ENCODE peak calls at places on chromosomes 3 and 15, in five cellular contexts. One of them, this sample, is unnamed.

GRCh38 chr3:29440321-29441019 is 159.6 kb downstream of the RBMS3 start:
- DNase-seq in brain microvascular endothelial cell: no peak
- DNase-seq in activated CD4-positive, alpha-beta T cell treated with anti-CD3 and anti-CD28 coated beads, Interleukin-2, amount 50 U/mL, for 1 hour: no peak
- DNase-seq in stimulated activated CD8-positive, alpha-beta memory T cell treated with anti-CD3 and anti-CD28 coated beads, Interleukin-15, amount 100 ng/mL, for 1 hour: no peak
- DNase-seq in activated T-helper 9 cell treated with anti-CD3 and anti-CD28 coated beads, Interleukin-2, amount 50 U/mL, for 16 hours: no peak
- DNase-seq in this sample: no peak

GRCh38 chr3:148379763-148380162 is 317.9 kb upstream of the AGTR1 start:
- DNase-seq in brain microvascular endothelial cell: peak; percentile 64
- DNase-seq in activated CD4-positive, alpha-beta T cell treated with anti-CD3 and anti-CD28 coated beads, Interleukin-2, amount 50 U/mL, for 1 hour: no peak
- DNase-seq in stimulated activated CD8-positive, alpha-beta memory T cell treated with anti-CD3 and anti-CD28 coated beads, Interleukin-15, amount 100 ng/mL, for 1 hour: no peak
- DNase-seq in activated T-helper 9 cell treated with anti-CD3 and anti-CD28 coated beads, Interleukin-2, amount 50 U/mL, for 16 hours: no peak
- DNase-seq in this sample: no peak

GRCh38 chr15:29570121-29570930 is 251.9 kb downstream of the TJP1 start:
- DNase-seq in brain microvascular endothelial cell: no peak
- DNase-seq in activated CD4-positive, alpha-beta T cell treated with anti-CD3 and anti-CD28 coated beads, Interleukin-2, amount 50 U/mL, for 1 hour: no peak
- DNase-seq in stimulated activated CD8-positive, alpha-beta memory T cell treated with anti-CD3 and anti-CD28 coated beads, Interleukin-15, amount 100 ng/mL, for 1 hour: no peak
- DNase-seq in activated T-helper 9 cell treated with anti-CD3 and anti-CD28 coated beads, Interleukin-2, amount 50 U/mL, for 16 hours: no peak
- DNase-seq in this sample: no peak

GRCh38 chr15:76885212-76885611 is 19.9 kb downstream of the SCAPER start:
- DNase-seq in brain microvascular endothelial cell: no peak
- DNase-seq in activated CD4-positive, alpha-beta T cell treated with anti-CD3 and anti-CD28 coated beads, Interleukin-2, amount 50 U/mL, for 1 hour: no peak
- DNase-seq in stimulated activated CD8-positive, alpha-beta memory T cell treated with anti-CD3 and anti-CD28 coated beads, Interleukin-15, amount 100 ng/mL, for 1 hour: no peak
- DNase-seq in activated T-helper 9 cell treated with anti-CD3 and anti-CD28 coated beads, Interleukin-2, amount 50 U/mL, for 16 hours: no peak
- DNase-seq in this sample: no peak

GRCh38 chr15:88621789-88622604 is 857 bp downstream of the AEN start:
- DNase-seq in brain microvascular endothelial cell: peak; percentile 48
- DNase-seq in activated CD4-positive, alpha-beta T cell treated with anti-CD3 and anti-CD28 coated beads, Interleukin-2, amount 50 U/mL, for 1 hour: peak; percentile 54
- DNase-seq in stimulated activated CD8-positive, alpha-beta memory T cell treated with anti-CD3 and anti-CD28 coated beads, Interleukin-15, amount 100 ng/mL, for 1 hour: no peak
- DNase-seq in activated T-helper 9 cell treated with anti-CD3 and anti-CD28 coated beads, Interleukin-2, amount 50 U/mL, for 16 hours: no peak
- DNase-seq in this sample: peak; percentile 54

GRCh38 chr15:78751602-78751979 is 59.7 kb downstream of the ADAMTS7 start:
- DNase-seq in brain microvascular endothelial cell: no peak
- DNase-seq in activated CD4-positive, alpha-beta T cell treated with anti-CD3 and anti-CD28 coated beads, Interleukin-2, amount 50 U/mL, for 1 hour: no peak
- DNase-seq in stimulated activated CD8-positive, alpha-beta memory T cell treated with anti-CD3 and anti-CD28 coated beads, Interleukin-15, amount 100 ng/mL, for 1 hour: no peak
- DNase-seq in activated T-helper 9 cell treated with anti-CD3 and anti-CD28 coated beads, Interleukin-2, amount 50 U/mL, for 16 hours: no peak
- DNase-seq in this sample: no peak

GRCh38 chr15:70095387-70096214 is 2.1 kb downstream of the TLE3 start:
- DNase-seq in brain microvascular endothelial cell: no peak
- DNase-seq in activated CD4-positive, alpha-beta T cell treated with anti-CD3 and anti-CD28 coated beads, Interleukin-2, amount 50 U/mL, for 1 hour: peak; percentile 55
- DNase-seq in stimulated activated CD8-positive, alpha-beta memory T cell treated with anti-CD3 and anti-CD28 coated beads, Interleukin-15, amount 100 ng/mL, for 1 hour: no peak
- DNase-seq in activated T-helper 9 cell treated with anti-CD3 and anti-CD28 coated beads, Interleukin-2, amount 50 U/mL, for 16 hours: peak; percentile 44
- DNase-seq in this sample: peak; percentile 60

GRCh38 chr3:101065962-101066361 is 72.7 kb upstream of the ABI3BP start:
- DNase-seq in brain microvascular endothelial cell: peak; percentile 78
- DNase-seq in activated CD4-positive, alpha-beta T cell treated with anti-CD3 and anti-CD28 coated beads, Interleukin-2, amount 50 U/mL, for 1 hour: no peak
- DNase-seq in stimulated activated CD8-positive, alpha-beta memory T cell treated with anti-CD3 and anti-CD28 coated beads, Interleukin-15, amount 100 ng/mL, for 1 hour: no peak
- DNase-seq in activated T-helper 9 cell treated with anti-CD3 and anti-CD28 coated beads, Interleukin-2, amount 50 U/mL, for 16 hours: no peak
- DNase-seq in this sample: no peak

GRCh38 chr15:65633752-65634151 is 12.0 kb downstream of the SLC24A1 start:
- DNase-seq in brain microvascular endothelial cell: no peak
- DNase-seq in activated CD4-positive, alpha-beta T cell treated with anti-CD3 and anti-CD28 coated beads, Interleukin-2, amount 50 U/mL, for 1 hour: no peak
- DNase-seq in stimulated activated CD8-positive, alpha-beta memory T cell treated with anti-CD3 and anti-CD28 coated beads, Interleukin-15, amount 100 ng/mL, for 1 hour: no peak
- DNase-seq in activated T-helper 9 cell treated with anti-CD3 and anti-CD28 coated beads, Interleukin-2, amount 50 U/mL, for 16 hours: no peak
- DNase-seq in this sample: no peak

GRCh38 chr3:25306741-25307140 is 121.3 kb upstream of the RARB start:
- DNase-seq in brain microvascular endothelial cell: no peak
- DNase-seq in activated CD4-positive, alpha-beta T cell treated with anti-CD3 and anti-CD28 coated beads, Interleukin-2, amount 50 U/mL, for 1 hour: no peak
- DNase-seq in stimulated activated CD8-positive, alpha-beta memory T cell treated with anti-CD3 and anti-CD28 coated beads, Interleukin-15, amount 100 ng/mL, for 1 hour: no peak
- DNase-seq in activated T-helper 9 cell treated with anti-CD3 and anti-CD28 coated beads, Interleukin-2, amount 50 U/mL, for 16 hours: no peak
- DNase-seq in this sample: no peak

GRCh38 chr15:89679221-89679620 is at the start of gene PLIN1:
- DNase-seq in brain microvascular endothelial cell: no peak
- DNase-seq in activated CD4-positive, alpha-beta T cell treated with anti-CD3 and anti-CD28 coated beads, Interleukin-2, amount 50 U/mL, for 1 hour: no peak
- DNase-seq in stimulated activated CD8-positive, alpha-beta memory T cell treated with anti-CD3 and anti-CD28 coated beads, Interleukin-15, amount 100 ng/mL, for 1 hour: no peak
- DNase-seq in activated T-helper 9 cell treated with anti-CD3 and anti-CD28 coated beads, Interleukin-2, amount 50 U/mL, for 16 hours: no peak
- DNase-seq in this sample: no peak

GRCh38 chr3:10006762-10007090 is 19.5 kb upstream of the FANCD2 start:
- DNase-seq in brain microvascular endothelial cell: no peak
- DNase-seq in activated CD4-positive, alpha-beta T cell treated with anti-CD3 and anti-CD28 coated beads, Interleukin-2, amount 50 U/mL, for 1 hour: no peak
- DNase-seq in stimulated activated CD8-positive, alpha-beta memory T cell treated with anti-CD3 and anti-CD28 coated beads, Interleukin-15, amount 100 ng/mL, for 1 hour: no peak
- DNase-seq in activated T-helper 9 cell treated with anti-CD3 and anti-CD28 coated beads, Interleukin-2, amount 50 U/mL, for 16 hours: no peak
- DNase-seq in this sample: no peak

GRCh38 chr3:63132456-63133250 is 145.5 kb upstream of the SYNPR start:
- DNase-seq in brain microvascular endothelial cell: no peak
- DNase-seq in activated CD4-positive, alpha-beta T cell treated with anti-CD3 and anti-CD28 coated beads, Interleukin-2, amount 50 U/mL, for 1 hour: no peak
- DNase-seq in stimulated activated CD8-positive, alpha-beta memory T cell treated with anti-CD3 and anti-CD28 coated beads, Interleukin-15, amount 100 ng/mL, for 1 hour: no peak
- DNase-seq in activated T-helper 9 cell treated with anti-CD3 and anti-CD28 coated beads, Interleukin-2, amount 50 U/mL, for 16 hours: no peak
- DNase-seq in this sample: no peak

GRCh38 chr3:190339130-190339529 is 16.9 kb upstream of the CLDN1 start:
- DNase-seq in brain microvascular endothelial cell: no peak
- DNase-seq in activated CD4-positive, alpha-beta T cell treated with anti-CD3 and anti-CD28 coated beads, Interleukin-2, amount 50 U/mL, for 1 hour: no peak
- DNase-seq in stimulated activated CD8-positive, alpha-beta memory T cell treated with anti-CD3 and anti-CD28 coated beads, Interleukin-15, amount 100 ng/mL, for 1 hour: no peak
- DNase-seq in activated T-helper 9 cell treated with anti-CD3 and anti-CD28 coated beads, Interleukin-2, amount 50 U/mL, for 16 hours: no peak
- DNase-seq in this sample: no peak

GRCh38 chr3:128482857-128483656 is 9.9 kb downstream of the GATA2 start:
- DNase-seq in brain microvascular endothelial cell: peak; percentile 44
- DNase-seq in activated CD4-positive, alpha-beta T cell treated with anti-CD3 and anti-CD28 coated beads, Interleukin-2, amount 50 U/mL, for 1 hour: no peak
- DNase-seq in stimulated activated CD8-positive, alpha-beta memory T cell treated with anti-CD3 and anti-CD28 coated beads, Interleukin-15, amount 100 ng/mL, for 1 hour: no peak
- DNase-seq in activated T-helper 9 cell treated with anti-CD3 and anti-CD28 coated beads, Interleukin-2, amount 50 U/mL, for 16 hours: no peak
- DNase-seq in this sample: no peak

GRCh38 chr3:169342652-169343051 is 320.9 kb downstream of the MECOM start:
- DNase-seq in brain microvascular endothelial cell: no peak
- DNase-seq in activated CD4-positive, alpha-beta T cell treated with anti-CD3 and anti-CD28 coated beads, Interleukin-2, amount 50 U/mL, for 1 hour: no peak
- DNase-seq in stimulated activated CD8-positive, alpha-beta memory T cell treated with anti-CD3 and anti-CD28 coated beads, Interleukin-15, amount 100 ng/mL, for 1 hour: no peak
- DNase-seq in activated T-helper 9 cell treated with anti-CD3 and anti-CD28 coated beads, Interleukin-2, amount 50 U/mL, for 16 hours: no peak
- DNase-seq in this sample: no peak

GRCh38 chr3:111726788-111727305 is 131.7 kb upstream of the ZBED2 start:
- DNase-seq in brain microvascular endothelial cell: no peak
- DNase-seq in activated CD4-positive, alpha-beta T cell treated with anti-CD3 and anti-CD28 coated beads, Interleukin-2, amount 50 U/mL, for 1 hour: no peak
- DNase-seq in stimulated activated CD8-positive, alpha-beta memory T cell treated with anti-CD3 and anti-CD28 coated beads, Interleukin-15, amount 100 ng/mL, for 1 hour: no peak
- DNase-seq in activated T-helper 9 cell treated with anti-CD3 and anti-CD28 coated beads, Interleukin-2, amount 50 U/mL, for 16 hours: no peak
- DNase-seq in this sample: no peak

GRCh38 chr3:20637729-20638128 is 451.7 kb upstream of the SGO1 start:
- DNase-seq in brain microvascular endothelial cell: no peak
- DNase-seq in activated CD4-positive, alpha-beta T cell treated with anti-CD3 and anti-CD28 coated beads, Interleukin-2, amount 50 U/mL, for 1 hour: no peak
- DNase-seq in stimulated activated CD8-positive, alpha-beta memory T cell treated with anti-CD3 and anti-CD28 coated beads, Interleukin-15, amount 100 ng/mL, for 1 hour: no peak
- DNase-seq in activated T-helper 9 cell treated with anti-CD3 and anti-CD28 coated beads, Interleukin-2, amount 50 U/mL, for 16 hours: no peak
- DNase-seq in this sample: no peak

GRCh38 chr15:65054333-65055200 is 9.4 kb downstream of the SLC51B start:
- DNase-seq in brain microvascular endothelial cell: peak; percentile 69
- DNase-seq in activated CD4-positive, alpha-beta T cell treated with anti-CD3 and anti-CD28 coated beads, Interleukin-2, amount 50 U/mL, for 1 hour: peak; percentile 55
- DNase-seq in stimulated activated CD8-positive, alpha-beta memory T cell treated with anti-CD3 and anti-CD28 coated beads, Interleukin-15, amount 100 ng/mL, for 1 hour: peak; percentile 9
- DNase-seq in activated T-helper 9 cell treated with anti-CD3 and anti-CD28 coated beads, Interleukin-2, amount 50 U/mL, for 16 hours: peak; percentile 14
- DNase-seq in this sample: peak; percentile 72